ENCODE peak calls at places on chromosomes 12 and 14, in ten cellular contexts. T, I, O, R, H, J, K, W, M and V are unnamed samples.

GRCh38 chr14:53278602-53279506 is 125.7 kb upstream of the DDHD1 start:
- DNase-seq in T (no peak), I (no peak), O (no peak), R (peak; percentile 9), H (no peak), J (no peak), K (no peak), W (no peak), M (no peak), V (no peak)

GRCh38 chr14:29098625-29099024 is 332.0 kb downstream of the FOXG1 start:
- DNase-seq in T (no peak), I (no peak), O (no peak), R (no peak), H (no peak), J (no peak), K (no peak), W (no peak), M (no peak), V (no peak)

GRCh38 chr14:81122326-81122725 is 98.4 kb downstream of the GTF2A1 start:
- DNase-seq in T (no peak), I (no peak), O (no peak), R (no peak), H (no peak), J (no peak), K (no peak), W (no peak), M (no peak), V (no peak)

GRCh38 chr12:15829949-15830348 is 40.8 kb upstream of the EPS8 start:
- DNase-seq in T (no peak), I (no peak), O (no peak), R (peak; percentile 12), H (no peak), J (no peak), K (no peak), W (no peak), M (no peak), V (no peak)

GRCh38 chr12:103455020-103455763 is 40.6 kb downstream of the C12orf42 start:
- DNase-seq in T (no peak), I (no peak), O (no peak), R (peak; percentile 76), H (no peak), J (no peak), K (no peak), W (no peak), M (no peak), V (no peak)

GRCh38 chr14:104584557-104584956 is 5.0 kb downstream of the C14orf180 start:
- DNase-seq in T (no peak), I (no peak), O (no peak), R (no peak), H (no peak), J (no peak), K (no peak), W (no peak), M (no peak), V (no peak)

GRCh38 chr12:47286676-47287075 is 206.9 kb upstream of the AMIGO2 start:
- DNase-seq in T (no peak), I (no peak), O (no peak), R (no peak), H (no peak), J (no peak), K (no peak), W (no peak), M (no peak), V (no peak)

GRCh38 chr12:4858385-4858784 is 51.3 kb upstream of the KCNA1 start:
- DNase-seq in T (peak; percentile 22), I (peak; percentile 44), O (no peak), R (no peak), H (no peak), J (no peak), K (no peak), W (no peak), M (no peak), V (no peak)

GRCh38 chr12:4215862-4216541 is 57.6 kb upstream of the CCND2 start:
- DNase-seq in T (no peak), I (no peak), O (no peak), R (no peak), H (no peak), J (no peak), K (no peak), W (no peak), M (no peak), V (no peak)

GRCh38 chr14:80638620-80639215 is 302.8 kb downstream of the CEP128 start:
- DNase-seq in T (no peak), I (no peak), O (no peak), R (no peak), H (no peak), J (no peak), K (no peak), W (no peak), M (no peak), V (no peak)

GRCh38 chr14:60679566-60680258 is 30.4 kb upstream of the SIX1 start:
- DNase-seq in T (no peak), I (no peak), O (no peak), R (no peak), H (no peak), J (no peak), K (no peak), W (no peak), M (no peak), V (no peak)

GRCh38 chr14:73014105-73014504 is 12.8 kb downstream of the ZFYVE1 start:
- DNase-seq in T (no peak), I (no peak), O (no peak), R (no peak), H (no peak), J (no peak), K (no peak), W (no peak), M (no peak), V (no peak)

GRCh38 chr12:63961543-63961942 is 117.0 kb downstream of the SRGAP1 start:
- DNase-seq in T (no peak), I (no peak), O (no peak), R (no peak), H (no peak), J (no peak), K (no peak), W (no peak), M (no peak), V (no peak)

GRCh38 chr12:122503147-122503751 is 2.5 kb upstream of the ZCCHC8 start:
- DNase-seq in T (no peak), I (no peak), O (no peak), R (peak; percentile 34), H (no peak), J (no peak), K (no peak), W (no peak), M (no peak), V (no peak)
- TF ChIP-seq POLR2A in T (no peak), I (no peak), O (no peak), R (no peak), H (no peak), J (no peak), K (no peak), W (no peak), M (no peak), V (no peak)

DNA sequence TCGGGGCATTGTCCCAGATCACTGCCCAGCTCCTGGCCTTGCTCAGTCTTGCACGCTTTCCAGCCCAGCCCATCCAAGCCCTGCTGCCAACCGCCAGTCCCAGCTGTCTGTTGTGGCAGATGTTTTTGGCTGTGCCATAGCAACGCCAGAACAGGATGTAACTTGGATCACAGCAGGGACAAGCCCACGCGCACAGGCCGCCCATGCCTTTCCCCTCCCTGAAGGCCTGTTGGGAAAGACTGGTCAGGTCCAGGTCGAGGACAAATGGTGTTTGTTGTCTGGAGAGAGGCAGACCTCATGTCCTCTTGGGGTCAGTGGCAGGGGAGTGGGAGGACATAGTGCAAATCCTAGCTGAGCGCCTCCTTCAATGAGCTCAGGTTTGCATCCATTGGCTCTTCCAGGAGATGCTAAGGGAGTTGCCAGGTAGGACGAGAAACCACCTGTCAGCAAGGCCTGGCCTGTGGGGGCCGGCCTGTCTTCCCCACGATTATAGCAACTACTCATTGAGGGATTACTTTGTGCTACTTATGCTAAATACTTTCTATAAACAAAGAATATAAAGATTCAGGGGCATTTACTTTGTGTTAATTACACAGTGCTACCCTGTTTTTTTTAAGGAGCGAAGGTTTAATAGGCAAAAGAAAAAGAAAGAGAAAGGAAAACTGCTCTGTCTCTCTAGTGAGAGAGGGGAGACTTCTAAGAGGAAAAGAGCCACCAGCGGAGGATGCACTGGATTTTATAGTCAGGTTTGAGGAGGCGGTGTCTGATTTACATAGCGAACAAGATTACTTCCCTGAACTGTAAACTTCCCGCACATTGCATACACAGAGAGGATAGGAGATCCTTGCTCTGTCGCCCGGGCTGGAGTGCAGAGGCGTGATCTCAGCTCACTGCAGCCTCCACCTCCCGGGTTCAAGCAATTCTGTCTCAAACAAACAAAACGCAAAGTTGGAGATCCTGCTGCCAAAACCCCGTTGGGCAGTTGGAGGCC is 42.8 kb upstream of the CORO1C start:
- DNase-seq in T (peak; percentile 55), I (peak; percentile 51), O (peak; percentile 39), R (peak; percentile 43), H (peak; percentile 88), J (no peak), K (peak; percentile 85), W (peak; percentile 70), M (no peak), V (peak; percentile 78)
- TF ChIP-seq POLR2A in T (no peak), I (no peak), O (no peak), R (no peak), H (no peak), J (no peak), K (no peak), W (no peak), M (no peak), V (peak; percentile 65)

GRCh38 chr14:77457115-77457521 is 283 bp downstream of the VIPAS39 start:
- DNase-seq in T (no peak), I (no peak), O (no peak), R (no peak), H (no peak), J (no peak), K (no peak), W (no peak), M (no peak), V (no peak)
- TF ChIP-seq POLR2A in T (no peak), I (no peak), O (no peak), R (no peak), H (no peak), J (no peak), K (no peak), W (no peak), M (no peak), V (peak; percentile 70)

GRCh38 chr14:76324133-76324532 is 51.8 kb upstream of the ESRRB start:
- DNase-seq in T (no peak), I (no peak), O (no peak), R (no peak), H (no peak), J (no peak), K (no peak), W (no peak), M (no peak), V (no peak)
- TF ChIP-seq POLR2A in T (no peak), I (no peak), O (no peak), R (no peak), H (no peak), J (no peak), K (no peak), W (no peak), M (no peak), V (no peak)